ENCODE peak calls at places on chromosomes 1 and 21, in five cellular contexts. One of them, this sample, is unnamed.

GRCh38 chr1:197811769-197812168 is 36.5 kb upstream of the DENND1B start:
- DNase-seq in ELR: no peak
- DNase-seq in HCT116: no peak
- DNase-seq in stimulated activated CD8-positive, alpha-beta memory T cell treated with anti-CD3 and anti-CD28 coated beads, Interleukin-7, amount 100 ng/mL, for 1 hour: no peak
- DNase-seq in non-pigmented ciliary epithelial cell: no peak
- DNase-seq in this sample: no peak

GRCh38 chr1:156749429-156750118 is 1.9 kb downstream of the HDGF start:
- DNase-seq in stimulated activated CD8-positive, alpha-beta memory T cell treated with anti-CD3 and anti-CD28 coated beads, Interleukin-7, amount 100 ng/mL, for 1 hour: no peak
- DNase-seq in non-pigmented ciliary epithelial cell: no peak
- DNase-seq in ELR: peak; percentile 36
- DNase-seq in HCT116: no peak
- DNase-seq in this sample: no peak

GRCh38 chr1:56688522-56689026 is 43.5 kb downstream of the PRKAA2 start:
- DNase-seq in HCT116: peak; percentile 96
- DNase-seq in stimulated activated CD8-positive, alpha-beta memory T cell treated with anti-CD3 and anti-CD28 coated beads, Interleukin-7, amount 100 ng/mL, for 1 hour: no peak
- DNase-seq in ELR: peak; percentile 93
- DNase-seq in non-pigmented ciliary epithelial cell: peak; percentile 58
- DNase-seq in this sample: peak; percentile 58

GRCh38 chr1:24468605-24469004 is 34.0 kb upstream of the RCAN3 start:
- DNase-seq in stimulated activated CD8-positive, alpha-beta memory T cell treated with anti-CD3 and anti-CD28 coated beads, Interleukin-7, amount 100 ng/mL, for 1 hour: no peak
- DNase-seq in HCT116: no peak
- DNase-seq in non-pigmented ciliary epithelial cell: no peak
- DNase-seq in ELR: no peak
- DNase-seq in this sample: no peak

GRCh38 chr1:67741121-67741520 is 56.1 kb downstream of the GADD45A start:
- DNase-seq in HCT116: no peak
- DNase-seq in ELR: no peak
- DNase-seq in non-pigmented ciliary epithelial cell: no peak
- DNase-seq in stimulated activated CD8-positive, alpha-beta memory T cell treated with anti-CD3 and anti-CD28 coated beads, Interleukin-7, amount 100 ng/mL, for 1 hour: no peak
- DNase-seq in this sample: no peak

GRCh38 chr1:155085504-155086181 is 7.0 kb downstream of the EFNA3 start:
- DNase-seq in stimulated activated CD8-positive, alpha-beta memory T cell treated with anti-CD3 and anti-CD28 coated beads, Interleukin-7, amount 100 ng/mL, for 1 hour: peak; percentile 52
- DNase-seq in HCT116: no peak
- DNase-seq in non-pigmented ciliary epithelial cell: no peak
- DNase-seq in ELR: peak; percentile 69
- DNase-seq in this sample: peak; percentile 52

GRCh38 chr1:155167166-155168104 is 5.7 kb downstream of the KRTCAP2 start:
- DNase-seq in non-pigmented ciliary epithelial cell: peak; percentile 41
- DNase-seq in HCT116: peak; percentile 89
- DNase-seq in stimulated activated CD8-positive, alpha-beta memory T cell treated with anti-CD3 and anti-CD28 coated beads, Interleukin-7, amount 100 ng/mL, for 1 hour: peak; percentile 80
- DNase-seq in ELR: peak; percentile 91
- DNase-seq in this sample: peak; percentile 92

GRCh38 chr21:39867198-39867650 is at the start of gene PCP4:
- DNase-seq in ELR: peak; percentile 34
- DNase-seq in non-pigmented ciliary epithelial cell: peak; percentile 5
- DNase-seq in stimulated activated CD8-positive, alpha-beta memory T cell treated with anti-CD3 and anti-CD28 coated beads, Interleukin-7, amount 100 ng/mL, for 1 hour: no peak
- DNase-seq in HCT116: peak; percentile 27
- DNase-seq in this sample: peak; percentile 12

GRCh38 chr1:192945417-192946130 is 113.6 kb downstream of the UCHL5 start:
- DNase-seq in stimulated activated CD8-positive, alpha-beta memory T cell treated with anti-CD3 and anti-CD28 coated beads, Interleukin-7, amount 100 ng/mL, for 1 hour: no peak
- DNase-seq in HCT116: no peak
- DNase-seq in non-pigmented ciliary epithelial cell: no peak
- DNase-seq in ELR: no peak
- DNase-seq in this sample: no peak

GRCh38 chr21:15289896-15290841 is 225.4 kb upstream of the NRIP1 start:
- DNase-seq in non-pigmented ciliary epithelial cell: no peak
- DNase-seq in HCT116: no peak
- DNase-seq in ELR: no peak
- DNase-seq in stimulated activated CD8-positive, alpha-beta memory T cell treated with anti-CD3 and anti-CD28 coated beads, Interleukin-7, amount 100 ng/mL, for 1 hour: no peak
- DNase-seq in this sample: no peak

GRCh38 chr1:26404641-26405040 is 6.0 kb upstream of the LIN28A start:
- DNase-seq in stimulated activated CD8-positive, alpha-beta memory T cell treated with anti-CD3 and anti-CD28 coated beads, Interleukin-7, amount 100 ng/mL, for 1 hour: no peak
- DNase-seq in ELR: peak; percentile 49
- DNase-seq in non-pigmented ciliary epithelial cell: no peak
- DNase-seq in HCT116: no peak
- DNase-seq in this sample: no peak

GRCh38 chr1:51101976-51102375 is at the start of gene C1orf185:
- DNase-seq in non-pigmented ciliary epithelial cell: no peak
- DNase-seq in HCT116: no peak
- DNase-seq in ELR: peak; percentile 10
- DNase-seq in stimulated activated CD8-positive, alpha-beta memory T cell treated with anti-CD3 and anti-CD28 coated beads, Interleukin-7, amount 100 ng/mL, for 1 hour: no peak
- DNase-seq in this sample: no peak

GRCh38 chr1:20342294-20343148 is 51.8 kb downstream of the VWA5B1 start:
- DNase-seq in stimulated activated CD8-positive, alpha-beta memory T cell treated with anti-CD3 and anti-CD28 coated beads, Interleukin-7, amount 100 ng/mL, for 1 hour: no peak
- DNase-seq in HCT116: no peak
- DNase-seq in non-pigmented ciliary epithelial cell: no peak
- DNase-seq in ELR: no peak
- DNase-seq in this sample: no peak

GRCh38 chr1:109904105-109904817 is 6.4 kb upstream of the CSF1 start:
- DNase-seq in ELR: no peak
- DNase-seq in stimulated activated CD8-positive, alpha-beta memory T cell treated with anti-CD3 and anti-CD28 coated beads, Interleukin-7, amount 100 ng/mL, for 1 hour: no peak
- DNase-seq in HCT116: no peak
- DNase-seq in non-pigmented ciliary epithelial cell: no peak
- DNase-seq in this sample: no peak

GRCh38 chr1:97243973-97244560 is 522.5 kb downstream of the PTBP2 start:
- DNase-seq in ELR: peak; percentile 52
- DNase-seq in stimulated activated CD8-positive, alpha-beta memory T cell treated with anti-CD3 and anti-CD28 coated beads, Interleukin-7, amount 100 ng/mL, for 1 hour: no peak
- DNase-seq in HCT116: peak; percentile 12
- DNase-seq in non-pigmented ciliary epithelial cell: no peak
- DNase-seq in this sample: no peak

GRCh38 chr1:18803859-18804258 is 55.6 kb downstream of the TAS1R2 start:
- DNase-seq in HCT116: no peak
- DNase-seq in stimulated activated CD8-positive, alpha-beta memory T cell treated with anti-CD3 and anti-CD28 coated beads, Interleukin-7, amount 100 ng/mL, for 1 hour: no peak
- DNase-seq in non-pigmented ciliary epithelial cell: no peak
- DNase-seq in ELR: no peak
- DNase-seq in this sample: no peak

GRCh38 chr1:10063878-10064277 is 31.1 kb downstream of the UBE4B start:
- DNase-seq in non-pigmented ciliary epithelial cell: no peak
- DNase-seq in stimulated activated CD8-positive, alpha-beta memory T cell treated with anti-CD3 and anti-CD28 coated beads, Interleukin-7, amount 100 ng/mL, for 1 hour: no peak
- DNase-seq in ELR: no peak
- DNase-seq in HCT116: no peak
- DNase-seq in this sample: no peak

GRCh38 chr1:228793032-228793431 is 57.8 kb downstream of the RHOU start:
- DNase-seq in stimulated activated CD8-positive, alpha-beta memory T cell treated with anti-CD3 and anti-CD28 coated beads, Interleukin-7, amount 100 ng/mL, for 1 hour: no peak
- DNase-seq in HCT116: no peak
- DNase-seq in ELR: no peak
- DNase-seq in non-pigmented ciliary epithelial cell: no peak
- DNase-seq in this sample: no peak

GRCh38 chr1:5821496-5822176 is 170.6 kb downstream of the NPHP4 start:
- DNase-seq in non-pigmented ciliary epithelial cell: no peak
- DNase-seq in stimulated activated CD8-positive, alpha-beta memory T cell treated with anti-CD3 and anti-CD28 coated beads, Interleukin-7, amount 100 ng/mL, for 1 hour: no peak
- DNase-seq in HCT116: no peak
- DNase-seq in ELR: no peak
- DNase-seq in this sample: no peak

GRCh38 chr1:112712701-112713128 is 2.4 kb downstream of the PPM1J start:
- DNase-seq in stimulated activated CD8-positive, alpha-beta memory T cell treated with anti-CD3 and anti-CD28 coated beads, Interleukin-7, amount 100 ng/mL, for 1 hour: no peak
- DNase-seq in ELR: no peak
- DNase-seq in non-pigmented ciliary epithelial cell: no peak
- DNase-seq in HCT116: no peak
- DNase-seq in this sample: no peak

GRCh38 chr21:42386034-42386591 is 9.7 kb downstream of the TMPRSS3 start:
- DNase-seq in stimulated activated CD8-positive, alpha-beta memory T cell treated with anti-CD3 and anti-CD28 coated beads, Interleukin-7, amount 100 ng/mL, for 1 hour: no peak
- DNase-seq in non-pigmented ciliary epithelial cell: no peak
- DNase-seq in ELR: no peak
- DNase-seq in HCT116: no peak
- DNase-seq in this sample: no peak

GRCh38 chr1:21570885-21571284 is 61.7 kb downstream of the ALPL start:
- DNase-seq in stimulated activated CD8-positive, alpha-beta memory T cell treated with anti-CD3 and anti-CD28 coated beads, Interleukin-7, amount 100 ng/mL, for 1 hour: no peak
- DNase-seq in ELR: no peak
- DNase-seq in HCT116: no peak
- DNase-seq in non-pigmented ciliary epithelial cell: no peak
- DNase-seq in this sample: no peak

GRCh38 chr1:94095112-94095637 is 25.8 kb downstream of the ABCA4 start:
- DNase-seq in non-pigmented ciliary epithelial cell: peak; percentile 86
- DNase-seq in ELR: peak; percentile 24
- DNase-seq in HCT116: no peak
- DNase-seq in stimulated activated CD8-positive, alpha-beta memory T cell treated with anti-CD3 and anti-CD28 coated beads, Interleukin-7, amount 100 ng/mL, for 1 hour: no peak
- DNase-seq in this sample: no peak

GRCh38 chr1:77288275-77288674 is 6.5 kb downstream of the AK5 start:
- DNase-seq in non-pigmented ciliary epithelial cell: no peak
- DNase-seq in stimulated activated CD8-positive, alpha-beta memory T cell treated with anti-CD3 and anti-CD28 coated beads, Interleukin-7, amount 100 ng/mL, for 1 hour: no peak
- DNase-seq in ELR: peak; percentile 45
- DNase-seq in HCT116: no peak
- DNase-seq in this sample: no peak

This sample was measured in NCI-H460.